ENCODE peak calls at places on chromosome 10, in ten cellular contexts. D is lung microvascular endothelial cell; W is colonic mucosa; F is NCI-H2081; X is endodermal cell; K is WTC11; A is stimulated activated CD4-positive, alpha-beta T cell treated with anti-CD3 and anti-CD28 coated beads, Interleukin-1b, Interleukin-23, amount 100 ng/mL, for 24 hours; Y is psoas muscle; T is cardiac fibroblast; N is ELR. U is an unnamed sample.
A peak's percentile ranks its signal among the peaks of the same experiment; 100 is the strongest.

GRCh38 chr10:7417103-7417623 is 6.3 kb upstream of the SFMBT2 start:
- DNase-seq in D (peak; percentile 67), W (no peak), F (no peak), X (no peak), K (no peak), A (no peak), Y (no peak), T (peak; percentile 65), N (peak; percentile 39), U (no peak)

GRCh38 chr10:110305767-110306451 is 1.2 kb upstream of the SMNDC1 start:
- DNase-seq in D (peak; percentile 94), W (peak; percentile 62), F (peak; percentile 29), X (peak; percentile 70), K (no peak), A (peak; percentile 38), Y (no peak), T (peak; percentile 96), N (peak; percentile 94), U (peak; percentile 46)

GRCh38 chr10:133231946-133232574 is 2.0 kb downstream of the UTF1 start:
- DNase-seq in D (no peak), W (no peak), F (no peak), X (peak; percentile 77), K (peak; percentile 40), A (no peak), Y (no peak), T (no peak), N (no peak), U (no peak)

GRCh38 chr10:16521311-16522016 is at the start of gene C1QL3:
- DNase-seq in D (peak; percentile 35), W (no peak), F (peak; percentile 47), X (peak; percentile 77), K (peak; percentile 60), A (peak; percentile 31), Y (no peak), T (peak; percentile 37), N (no peak), U (no peak)

GRCh38 chr10:14382022-14382421 is 51.3 kb upstream of the FRMD4A start:
- DNase-seq in D (peak; percentile 20), W (no peak), F (no peak), X (no peak), K (no peak), A (peak; percentile 36), Y (no peak), T (peak; percentile 28), N (peak; percentile 26), U (no peak)

GRCh38 chr10:50349554-50349953 is 98.2 kb upstream of the ASAH2 start:
- DNase-seq in D (no peak), W (no peak), F (no peak), X (no peak), K (no peak), A (no peak), Y (no peak), T (no peak), N (no peak), U (no peak)

GRCh38 chr10:86064219-86064618 is 302.4 kb downstream of the GRID1 start:
- DNase-seq in D (no peak), W (no peak), F (no peak), X (peak; percentile 40), K (no peak), A (no peak), Y (no peak), T (no peak), N (no peak), U (no peak)

GRCh38 chr10:117980216-117980615 is 66.5 kb downstream of the RAB11FIP2 start:
- DNase-seq in D (no peak), W (no peak), F (no peak), X (no peak), K (no peak), A (no peak), Y (no peak), T (peak; percentile 83), N (peak; percentile 93), U (no peak)

GRCh38 chr10:33927347-33927746 is 592.9 kb upstream of the NRP1 start:
- DNase-seq in D (no peak), W (no peak), F (no peak), X (no peak), K (no peak), A (no peak), Y (no peak), T (peak; percentile 55), N (peak; percentile 18), U (no peak)

GRCh38 chr10:11307937-11308336 is 290.3 kb downstream of the CELF2 start:
- DNase-seq in D (no peak), W (no peak), F (no peak), X (no peak), K (no peak), A (no peak), Y (no peak), T (no peak), N (no peak), U (no peak)